ENCODE peak calls at places on chromosomes 3 and 15, in ten cellular contexts. One of them, this sample, is unnamed.

GRCh38 chr15:94972314-94972713 is 741.0 kb downstream of the MCTP2 start:
- DNase-seq in fibroblast of lung: no peak
- DNase-seq in endodermal cell: peak; percentile 86
- DNase-seq in breast epithelium: no peak
- DNase-seq in pancreas: no peak
- DNase-seq in HepG2: no peak
- DNase-seq in heart left ventricle: no peak
- DNase-seq in stomach: no peak
- DNase-seq in transverse colon: no peak
- DNase-seq in heart right ventricle: no peak
- DNase-seq in this sample: no peak

GRCh38 chr15:68055224-68055705 is 1.1 kb downstream of the PIAS1 start:
- DNase-seq in fibroblast of lung: peak; percentile 56
- DNase-seq in endodermal cell: peak; percentile 50
- DNase-seq in breast epithelium: no peak
- DNase-seq in pancreas: peak; percentile 32
- DNase-seq in HepG2: no peak
- DNase-seq in heart left ventricle: no peak
- DNase-seq in stomach: no peak
- DNase-seq in transverse colon: peak; percentile 30
- DNase-seq in heart right ventricle: no peak
- DNase-seq in this sample: peak; percentile 60

GRCh38 chr3:14564741-14565140 is 24.6 kb upstream of the GRIP2 start:
- DNase-seq in fibroblast of lung: no peak
- DNase-seq in endodermal cell: peak; percentile 67
- DNase-seq in breast epithelium: no peak
- DNase-seq in pancreas: no peak
- DNase-seq in HepG2: peak; percentile 10
- DNase-seq in heart left ventricle: peak; percentile 27
- DNase-seq in stomach: peak; percentile 64
- DNase-seq in transverse colon: no peak
- DNase-seq in heart right ventricle: no peak
- DNase-seq in this sample: no peak

GRCh38 chr15:23647421-23648375 is at the start of gene MAGEL2:
- DNase-seq in fibroblast of lung: no peak
- DNase-seq in endodermal cell: peak; percentile 76
- DNase-seq in breast epithelium: no peak
- DNase-seq in pancreas: no peak
- DNase-seq in HepG2: no peak
- DNase-seq in heart left ventricle: no peak
- DNase-seq in stomach: no peak
- DNase-seq in transverse colon: no peak
- DNase-seq in heart right ventricle: no peak
- DNase-seq in this sample: no peak

GRCh38 chr15:72285402-72285801 is 13.0 kb upstream of the PARP6 start:
- DNase-seq in fibroblast of lung: no peak
- DNase-seq in endodermal cell: peak; percentile 84
- DNase-seq in breast epithelium: no peak
- DNase-seq in pancreas: no peak
- DNase-seq in HepG2: no peak
- DNase-seq in heart left ventricle: no peak
- DNase-seq in stomach: no peak
- DNase-seq in transverse colon: no peak
- DNase-seq in heart right ventricle: no peak
- DNase-seq in this sample: no peak

GRCh38 chr3:186115229-186115996 is 6.5 kb upstream of the ETV5 start:
- DNase-seq in fibroblast of lung: no peak
- DNase-seq in endodermal cell: no peak
- DNase-seq in breast epithelium: no peak
- DNase-seq in pancreas: no peak
- DNase-seq in HepG2: no peak
- DNase-seq in heart left ventricle: no peak
- DNase-seq in stomach: no peak
- DNase-seq in transverse colon: no peak
- DNase-seq in heart right ventricle: no peak
- DNase-seq in this sample: no peak

GRCh38 chr3:192422998-192423349 is 304.4 kb downstream of the FGF12 start:
- DNase-seq in fibroblast of lung: peak; percentile 19
- DNase-seq in endodermal cell: no peak
- DNase-seq in breast epithelium: no peak
- DNase-seq in pancreas: no peak
- DNase-seq in HepG2: no peak
- DNase-seq in heart left ventricle: no peak
- DNase-seq in stomach: no peak
- DNase-seq in transverse colon: no peak
- DNase-seq in heart right ventricle: no peak
- DNase-seq in this sample: no peak

GRCh38 chr3:127475975-127476374 is 114.6 kb downstream of the TPRA1 start:
- DNase-seq in fibroblast of lung: no peak
- DNase-seq in endodermal cell: no peak
- DNase-seq in breast epithelium: no peak
- DNase-seq in pancreas: no peak
- DNase-seq in HepG2: no peak
- DNase-seq in heart left ventricle: no peak
- DNase-seq in stomach: no peak
- DNase-seq in transverse colon: no peak
- DNase-seq in heart right ventricle: no peak
- DNase-seq in this sample: no peak

GRCh38 chr3:151766454-151766853 is 32.7 kb downstream of the AADACL2 start:
- DNase-seq in fibroblast of lung: peak; percentile 1
- DNase-seq in endodermal cell: no peak
- DNase-seq in breast epithelium: no peak
- DNase-seq in pancreas: no peak
- DNase-seq in HepG2: no peak
- DNase-seq in heart left ventricle: no peak
- DNase-seq in stomach: no peak
- DNase-seq in transverse colon: no peak
- DNase-seq in heart right ventricle: no peak
- DNase-seq in this sample: no peak

GRCh38 chr15:40536501-40536900 is 28.3 kb downstream of the CCDC32 start:
- DNase-seq in fibroblast of lung: peak; percentile 90
- DNase-seq in endodermal cell: no peak
- DNase-seq in breast epithelium: no peak
- DNase-seq in pancreas: no peak
- DNase-seq in HepG2: no peak
- DNase-seq in heart left ventricle: no peak
- DNase-seq in stomach: no peak
- DNase-seq in transverse colon: no peak
- DNase-seq in heart right ventricle: no peak
- DNase-seq in this sample: no peak

GRCh38 chr15:88605507-88606436 is 15.4 kb upstream of the AEN start:
- DNase-seq in fibroblast of lung: peak; percentile 32
- DNase-seq in endodermal cell: peak; percentile 95
- DNase-seq in breast epithelium: no peak
- DNase-seq in pancreas: peak; percentile 66
- DNase-seq in HepG2: no peak
- DNase-seq in heart left ventricle: peak; percentile 74
- DNase-seq in stomach: peak; percentile 50
- DNase-seq in transverse colon: no peak
- DNase-seq in heart right ventricle: peak; percentile 48
- DNase-seq in this sample: no peak

GRCh38 chr15:88606437-88606794 is 14.7 kb upstream of the AEN start:
- DNase-seq in fibroblast of lung: no peak
- DNase-seq in endodermal cell: peak; percentile 75
- DNase-seq in breast epithelium: no peak
- DNase-seq in pancreas: no peak
- DNase-seq in HepG2: no peak
- DNase-seq in heart left ventricle: no peak
- DNase-seq in stomach: no peak
- DNase-seq in transverse colon: no peak
- DNase-seq in heart right ventricle: no peak
- DNase-seq in this sample: no peak

GRCh38 chr15:88603885-88604284 is 17.3 kb upstream of the AEN start:
- DNase-seq in fibroblast of lung: no peak
- DNase-seq in endodermal cell: no peak
- DNase-seq in breast epithelium: no peak
- DNase-seq in pancreas: no peak
- DNase-seq in HepG2: no peak
- DNase-seq in heart left ventricle: no peak
- DNase-seq in stomach: no peak
- DNase-seq in transverse colon: no peak
- DNase-seq in heart right ventricle: no peak
- DNase-seq in this sample: no peak

GRCh38 chr15:88604381-88604951 is 16.7 kb upstream of the AEN start:
- DNase-seq in fibroblast of lung: no peak
- DNase-seq in endodermal cell: peak; percentile 78
- DNase-seq in breast epithelium: no peak
- DNase-seq in pancreas: no peak
- DNase-seq in HepG2: no peak
- DNase-seq in heart left ventricle: no peak
- DNase-seq in stomach: no peak
- DNase-seq in transverse colon: no peak
- DNase-seq in heart right ventricle: no peak
- DNase-seq in this sample: no peak

DNA sequence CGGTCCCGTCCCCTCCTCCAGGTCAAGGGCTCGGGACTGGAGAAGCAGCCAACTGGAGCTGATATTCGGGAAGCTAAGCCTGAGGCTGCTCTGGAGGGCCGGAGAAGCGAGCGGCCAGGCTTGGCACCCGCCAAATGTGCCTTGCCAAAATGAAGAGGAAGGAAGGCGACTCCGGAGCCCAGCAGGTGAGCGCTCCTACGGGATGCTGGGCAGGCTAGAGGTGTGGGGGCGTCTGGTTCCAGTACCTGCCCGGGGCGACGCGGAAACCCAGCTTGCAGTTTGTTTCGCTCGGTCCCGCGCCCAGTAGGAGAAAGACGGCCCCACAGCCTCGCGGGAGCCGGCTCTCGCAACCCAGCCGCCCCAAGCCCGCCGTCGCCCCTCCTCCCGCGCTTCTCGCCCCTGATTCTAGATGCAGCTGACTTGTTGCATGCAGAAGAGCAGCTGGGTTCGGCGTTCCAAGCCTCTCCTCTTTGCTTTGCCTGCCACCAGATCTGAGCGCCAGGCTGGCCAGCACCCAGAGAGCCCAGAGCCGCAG is 16.1 kb upstream of the AEN start:
- DNase-seq in fibroblast of lung: no peak
- DNase-seq in endodermal cell: peak; percentile 73
- DNase-seq in breast epithelium: no peak
- DNase-seq in pancreas: no peak
- DNase-seq in HepG2: no peak
- DNase-seq in heart left ventricle: no peak
- DNase-seq in stomach: no peak
- DNase-seq in transverse colon: no peak
- DNase-seq in heart right ventricle: no peak
- DNase-seq in this sample: no peak
- H3K27ac ChIP-seq in fibroblast of lung: no peak overlapping the region
- H3K27ac ChIP-seq in endodermal cell: no peak overlapping the region
- H3K27ac ChIP-seq in breast epithelium: no peak overlapping the region
- H3K27ac ChIP-seq in pancreas: no peak overlapping the region
- H3K27ac ChIP-seq in HepG2: no peak overlapping the region
- H3K27ac ChIP-seq in heart left ventricle: no peak overlapping the region
- H3K27ac ChIP-seq in stomach: no peak overlapping the region
- H3K27ac ChIP-seq in transverse colon: no peak overlapping the region
- H3K27ac ChIP-seq in heart right ventricle: no peak overlapping the region
- H3K27ac ChIP-seq in this sample: no peak overlapping the region

GRCh38 chr15:43828061-43828657 is 1.4 kb downstream of the WDR76 start:
- DNase-seq in fibroblast of lung: peak; percentile 15
- DNase-seq in endodermal cell: no peak
- DNase-seq in breast epithelium: no peak
- DNase-seq in pancreas: no peak
- DNase-seq in HepG2: no peak
- DNase-seq in heart left ventricle: no peak
- DNase-seq in stomach: no peak
- DNase-seq in transverse colon: no peak
- DNase-seq in heart right ventricle: no peak
- DNase-seq in this sample: no peak
- H3K4me3 ChIP-seq in fibroblast of lung: peak overlapping the region; percentile 90
- H3K4me3 ChIP-seq in endodermal cell: peak overlapping the region; percentile 73
- H3K4me3 ChIP-seq in breast epithelium: peak overlapping the region; percentile 66
- H3K4me3 ChIP-seq in pancreas: no peak overlapping the region
- H3K4me3 ChIP-seq in HepG2: no peak overlapping the region
- H3K4me3 ChIP-seq in heart left ventricle: no peak overlapping the region
- H3K4me3 ChIP-seq in stomach: no peak overlapping the region
- H3K4me3 ChIP-seq in transverse colon: no peak overlapping the region
- H3K4me3 ChIP-seq in heart right ventricle: no peak overlapping the region
- H3K4me3 ChIP-seq in this sample: no peak overlapping the region

DNA sequence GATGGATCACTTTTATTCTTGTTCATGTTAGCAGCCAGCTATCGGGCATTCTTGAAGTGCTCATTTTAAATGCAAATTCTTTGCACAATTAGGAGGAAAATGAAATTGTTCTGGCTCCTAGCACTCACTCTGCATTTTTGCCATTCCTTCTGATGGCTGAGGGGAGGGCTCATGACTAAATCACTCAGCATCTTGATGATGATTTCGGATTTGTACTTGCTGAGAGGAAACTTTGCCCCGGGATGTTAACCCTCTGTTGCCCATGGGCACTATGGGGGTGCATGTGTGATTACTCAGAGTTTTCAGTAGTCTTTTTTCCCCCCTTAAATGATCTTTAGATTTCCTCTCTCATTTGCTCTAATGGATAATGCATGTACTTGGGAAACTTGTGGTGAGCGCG is 299.6 kb upstream of the C2CD4B start:
- DNase-seq in fibroblast of lung: no peak
- DNase-seq in endodermal cell: no peak
- DNase-seq in breast epithelium: no peak
- DNase-seq in pancreas: no peak
- DNase-seq in HepG2: no peak
- DNase-seq in heart left ventricle: no peak
- DNase-seq in stomach: no peak
- DNase-seq in transverse colon: no peak
- DNase-seq in heart right ventricle: no peak
- DNase-seq in this sample: no peak
- H3K27ac ChIP-seq in fibroblast of lung: no peak overlapping the region
- H3K27ac ChIP-seq in endodermal cell: no peak overlapping the region
- H3K27ac ChIP-seq in breast epithelium: no peak overlapping the region
- H3K27ac ChIP-seq in pancreas: no peak overlapping the region
- H3K27ac ChIP-seq in HepG2: no peak overlapping the region
- H3K27ac ChIP-seq in heart left ventricle: no peak overlapping the region
- H3K27ac ChIP-seq in stomach: peak overlapping the region; percentile 20
- H3K27ac ChIP-seq in transverse colon: no peak overlapping the region
- H3K27ac ChIP-seq in heart right ventricle: no peak overlapping the region
- H3K27ac ChIP-seq in this sample: no peak overlapping the region

DNA sequence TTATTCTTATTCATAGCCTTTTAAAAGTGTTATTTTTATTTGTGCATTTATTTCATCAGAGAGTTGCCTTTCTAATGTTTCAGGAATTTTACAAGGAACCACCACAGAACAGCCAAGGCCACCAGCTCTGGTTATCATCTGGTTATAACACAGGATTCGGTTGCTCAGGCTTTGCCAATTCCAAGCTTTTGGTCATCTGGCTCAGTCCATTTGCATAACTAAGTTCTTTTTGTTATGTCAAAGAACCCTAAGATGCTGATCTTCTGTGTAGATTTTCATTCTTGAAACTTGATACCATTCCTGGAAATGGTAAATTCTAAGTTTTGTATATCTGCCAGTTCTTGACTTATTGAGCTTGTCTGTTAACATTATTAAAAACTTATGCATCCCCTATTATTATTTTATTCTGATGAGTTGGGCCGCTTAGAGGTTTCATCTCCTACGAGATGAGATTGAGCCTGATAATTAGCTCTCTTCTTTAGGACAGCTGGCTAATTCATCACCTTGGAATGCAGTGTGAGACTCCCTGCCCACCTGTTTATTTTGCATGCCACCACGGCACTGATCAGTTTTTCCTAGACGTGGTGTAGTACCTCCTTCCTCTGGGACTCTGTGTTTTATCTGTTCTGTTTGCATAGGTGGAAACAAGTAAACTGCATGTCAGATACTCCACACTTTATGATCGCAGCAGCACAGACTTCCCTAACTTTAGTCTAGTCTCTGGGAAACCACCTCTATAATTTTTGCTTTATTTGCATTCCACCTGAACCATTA is 264.8 kb downstream of the SLCO3A1 start:
- DNase-seq in fibroblast of lung: peak; percentile 40
- DNase-seq in endodermal cell: peak; percentile 66
- DNase-seq in breast epithelium: no peak
- DNase-seq in pancreas: no peak
- DNase-seq in HepG2: no peak
- DNase-seq in heart left ventricle: no peak
- DNase-seq in stomach: no peak
- DNase-seq in transverse colon: no peak
- DNase-seq in heart right ventricle: no peak
- DNase-seq in this sample: no peak
- H3K4me3 ChIP-seq in fibroblast of lung: no peak overlapping the region
- H3K4me3 ChIP-seq in endodermal cell: no peak overlapping the region
- H3K4me3 ChIP-seq in breast epithelium: no peak overlapping the region
- H3K4me3 ChIP-seq in pancreas: no peak overlapping the region
- H3K4me3 ChIP-seq in HepG2: no peak overlapping the region
- H3K4me3 ChIP-seq in heart left ventricle: no peak overlapping the region
- H3K4me3 ChIP-seq in stomach: no peak overlapping the region
- H3K4me3 ChIP-seq in transverse colon: no peak overlapping the region
- H3K4me3 ChIP-seq in heart right ventricle: no peak overlapping the region
- H3K4me3 ChIP-seq in this sample: no peak overlapping the region